ENCODE peak calls at places on chromosomes 12 and 14, in four cellular contexts. One of them, this sample, is unnamed.

GRCh38 chr12:21614510-21614909 is 9.9 kb upstream of the GYS2 start:
- DNase-seq in CD4-positive, alpha-beta T cell: no peak
- DNase-seq in GDM1: no peak
- DNase-seq in body of pancreas: no peak
- DNase-seq in this sample: no peak

GRCh38 chr12:65171073-65171472 is 1.7 kb downstream of the LEMD3 start:
- DNase-seq in CD4-positive, alpha-beta T cell: no peak
- DNase-seq in GDM1: no peak
- DNase-seq in body of pancreas: no peak
- DNase-seq in this sample: no peak

GRCh38 chr14:71165121-71165574 is 257.9 kb downstream of the PCNX1 start:
- DNase-seq in CD4-positive, alpha-beta T cell: no peak
- DNase-seq in GDM1: no peak
- DNase-seq in body of pancreas: no peak
- DNase-seq in this sample: no peak

GRCh38 chr12:3313066-3313465 is 177.9 kb upstream of the PRMT8 start:
- DNase-seq in CD4-positive, alpha-beta T cell: no peak
- DNase-seq in GDM1: no peak
- DNase-seq in body of pancreas: no peak
- DNase-seq in this sample: no peak

GRCh38 chr14:76546426-76547221 is 170.7 kb downstream of the ESRRB start:
- DNase-seq in CD4-positive, alpha-beta T cell: no peak
- DNase-seq in GDM1: peak; percentile 34
- DNase-seq in body of pancreas: no peak
- DNase-seq in this sample: no peak

GRCh38 chr14:22231022-22231421 is 358.0 kb downstream of the DAD1 start:
- DNase-seq in CD4-positive, alpha-beta T cell: no peak
- DNase-seq in GDM1: peak; percentile 31
- DNase-seq in body of pancreas: no peak
- DNase-seq in this sample: no peak

GRCh38 chr12:84913151-84913550 is 552 bp upstream of the SLC6A15 start:
- DNase-seq in CD4-positive, alpha-beta T cell: no peak
- DNase-seq in GDM1: no peak
- DNase-seq in body of pancreas: no peak
- DNase-seq in this sample: no peak

GRCh38 chr14:34380446-34380845 is 81.6 kb downstream of the SPTSSA start:
- DNase-seq in CD4-positive, alpha-beta T cell: no peak
- DNase-seq in GDM1: no peak
- DNase-seq in body of pancreas: no peak
- DNase-seq in this sample: no peak

GRCh38 chr12:100632445-100632892 is 59.0 kb downstream of the GAS2L3 start:
- DNase-seq in CD4-positive, alpha-beta T cell: no peak
- DNase-seq in GDM1: no peak
- DNase-seq in body of pancreas: no peak
- DNase-seq in this sample: no peak

GRCh38 chr12:53219956-53220856 is 11.8 kb downstream of the RARG start:
- DNase-seq in CD4-positive, alpha-beta T cell: peak; percentile 71
- DNase-seq in GDM1: peak; percentile 62
- DNase-seq in body of pancreas: peak; percentile 69
- DNase-seq in this sample: peak; percentile 91

GRCh38 chr12:1836854-1837411 is 16.6 kb downstream of the LRTM2 start:
- DNase-seq in CD4-positive, alpha-beta T cell: no peak
- DNase-seq in GDM1: no peak
- DNase-seq in body of pancreas: no peak
- DNase-seq in this sample: no peak

GRCh38 chr12:2284321-2284813 is 231.6 kb downstream of the CACNA1C start:
- DNase-seq in CD4-positive, alpha-beta T cell: no peak
- DNase-seq in GDM1: no peak
- DNase-seq in body of pancreas: no peak
- DNase-seq in this sample: no peak

GRCh38 chr12:2613674-2614073 is 181.1 kb upstream of the FKBP4 start:
- DNase-seq in CD4-positive, alpha-beta T cell: no peak
- DNase-seq in GDM1: peak; percentile 63
- DNase-seq in body of pancreas: no peak
- DNase-seq in this sample: no peak

GRCh38 chr14:20419404-20419803 is 6.1 kb upstream of the TEP1 start:
- DNase-seq in CD4-positive, alpha-beta T cell: no peak
- DNase-seq in GDM1: no peak
- DNase-seq in body of pancreas: no peak
- DNase-seq in this sample: no peak

GRCh38 chr14:53902307-53902706 is 54.3 kb downstream of the BMP4 start:
- DNase-seq in CD4-positive, alpha-beta T cell: no peak
- DNase-seq in GDM1: no peak
- DNase-seq in body of pancreas: no peak
- DNase-seq in this sample: no peak

This sample was measured in Right ventricle myocardium inferior.